ENCODE peak calls at places on chromosome 20, in four cellular contexts. S, A, B and I are unnamed samples.

GRCh38 chr20:60254901-60255411 is 296.7 kb downstream of the CDH26 start:
- DNase-seq in A (no peak), S (peak), B (no peak), I (peak)

GRCh38 chr20:61718361-61718760 is 347.3 kb downstream of the TAF4 start:
- DNase-seq in A (no peak), B (no peak), S (no peak), I (no peak)

GRCh38 chr20:62146019-62146755 is 2.6 kb downstream of the SS18L1 start:
- DNase-seq in A (no peak), B (no peak), S (no peak), I (no peak)

GRCh38 chr20:4656491-4656890 is 65.2 kb upstream of the PRND start:
- DNase-seq in S (no peak), B (no peak), A (no peak), I (no peak)

GRCh38 chr20:20441259-20441658 is 73.4 kb downstream of the INSM1 start:
- DNase-seq in S (peak), A (no peak), B (no peak), I (no peak)

GRCh38 chr20:52180167-52180840 is 11.3 kb downstream of the ZFP64 start:
- DNase-seq in A (no peak), B (no peak), S (no peak), I (no peak)

GRCh38 chr20:24339179-24339578 is 130.2 kb upstream of the SYNDIG1 start:
- DNase-seq in S (no peak), B (no peak), A (peak), I (no peak)

GRCh38 chr20:53660078-53660909 is 66.7 kb upstream of the ZNF217 start:
- DNase-seq in S (no peak), A (no peak), B (peak), I (no peak)

GRCh38 chr20:54219751-54220426 is 12.0 kb downstream of the PFDN4 start:
- DNase-seq in B (no peak), S (peak), A (no peak), I (no peak)

GRCh38 chr20:584375-585301 is 25.5 kb downstream of the TCF15 start:
- DNase-seq in B (no peak), S (no peak), A (no peak), I (no peak)

GRCh38 chr20:16030253-16030652 is 543.0 kb downstream of the KIF16B start:
- DNase-seq in B (no peak), A (no peak), S (no peak), I (no peak)

GRCh38 chr20:19991826-19992225 is 25.3 kb upstream of the NAA20 start:
- DNase-seq in S (no peak), A (no peak), B (no peak), I (no peak)

GRCh38 chr20:63273635-63274380 is 1.2 kb downstream of the ARFGAP1 start:
- DNase-seq in B (no peak), S (no peak), A (no peak), I (no peak)

GRCh38 chr20:38751360-38751976 is 3.2 kb downstream of the ACTR5 start:
- DNase-seq in A (no peak), B (no peak), S (peak), I (peak)

GRCh38 chr20:61757678-61758555 is 307.8 kb downstream of the TAF4 start:
- DNase-seq in S (no peak), A (no peak), B (no peak), I (no peak)

GRCh38 chr20:555933-556332 is 12.3 kb upstream of the CSNK2A1 start:
- DNase-seq in S (peak), A (no peak), B (no peak), I (peak)

GRCh38 chr20:31637660-31638059 is at the start of gene COX4I2:
- DNase-seq in S (no peak), B (no peak), A (no peak), I (no peak)

GRCh38 chr20:55935448-55936221 is 69.7 kb downstream of the CBLN4 start:
- DNase-seq in A (no peak), S (no peak), B (peak), I (no peak)

GRCh38 chr20:51610761-51611624 is 68.5 kb upstream of the NFATC2 start:
- DNase-seq in A (no peak), S (no peak), B (no peak), I (no peak)

GRCh38 chr20:1822564-1823420 is 72.4 kb upstream of the SIRPA start:
- DNase-seq in A (no peak), B (no peak), S (no peak), I (no peak)

GRCh38 chr20:25066386-25066785 is 8.4 kb upstream of the ACSS1 start:
- DNase-seq in S (no peak), A (no peak), B (no peak), I (peak)

GRCh38 chr20:4415281-4415680 is 306.4 kb upstream of the PRND start:
- DNase-seq in S (no peak), A (no peak), B (no peak), I (no peak)

GRCh38 chr20:43838703-43839060 is 76.0 kb upstream of the TOX2 start:
- DNase-seq in S (no peak), B (no peak), A (no peak), I (no peak)

GRCh38 chr20:33554914-33555420 is 65.1 kb downstream of the CBFA2T2 start:
- DNase-seq in B (no peak), A (no peak), S (peak), I (peak)

GRCh38 chr20:5061209-5061608 is 58.5 kb downstream of the PCNA start:
- DNase-seq in S (no peak), B (no peak), A (peak), I (no peak)

GRCh38 chr20:9442858-9443257 is 71.5 kb upstream of the LAMP5 start:
- DNase-seq in A (no peak), B (no peak), S (peak), I (no peak)

GRCh38 chr20:17647391-17648305 is 34.4 kb downstream of the RRBP1 start:
- DNase-seq in A (no peak), B (no peak), S (peak), I (no peak)